ENCODE peak calls at places on chromosomes 4 and X, in five cellular contexts. J is GM23248; E is neural progenitor cell; D is heart left ventricle; M is effector memory CD4-positive, alpha-beta T cell. O is an unnamed sample. For H3K27me3, the result is how much of the 10 kb centered on the place peaks cover.

GRCh38 chr4:8176547-8177399 is 18.2 kb upstream of the ABLIM2 start:
- DNase-seq in J (peak), E (peak), D (peak), M (no peak), O (no peak)

GRCh38 chr4:1477045-1477905 is 71.0 kb upstream of the NKX1-1 start:
- DNase-seq in J (no peak), E (no peak), D (no peak), M (no peak), O (peak)

GRCh38 chr4:40056722-40057539 is at the start of gene N4BP2:
- DNase-seq in J (peak), E (peak), D (peak), M (peak), O (peak)

GRCh38 chrX:150436200-150436599 is 73.1 kb downstream of the MAMLD1 start:
- DNase-seq in J (peak), E (no peak), D (no peak), M (no peak), O (no peak)

GRCh38 chr4:176149680-176150079 is 45.7 kb downstream of the SPATA4 start:
- DNase-seq in J (peak), E (no peak), D (no peak), M (no peak), O (no peak)

GRCh38 chrX:28391528-28391927 is 195.7 kb upstream of the IL1RAPL1 start:
- DNase-seq in J (no peak), E (no peak), D (no peak), M (no peak), O (no peak)

GRCh38 chr4:159297088-159297487 is 194.2 kb downstream of the RAPGEF2 start:
- DNase-seq in J (no peak), E (no peak), D (no peak), M (no peak), O (no peak)

GRCh38 chrX:109959356-109959871 is 43.5 kb upstream of the TMEM164 start:
- DNase-seq in J (peak), E (no peak), D (no peak), M (no peak), O (no peak)

GRCh38 chrX:101206471-101206870 is 13.1 kb upstream of the DRP2 start:
- DNase-seq in J (peak), E (peak), D (no peak), M (no peak), O (no peak)

GRCh38 chr4:8282134-8282641 is 12.6 kb downstream of the HTRA3 start:
- DNase-seq in J (no peak), E (no peak), D (peak), M (no peak), O (peak)

GRCh38 chr4:157421365-157421764 is 200.8 kb downstream of the GRIA2 start:
- DNase-seq in J (no peak), E (no peak), D (no peak), M (no peak), O (no peak)

DNA sequence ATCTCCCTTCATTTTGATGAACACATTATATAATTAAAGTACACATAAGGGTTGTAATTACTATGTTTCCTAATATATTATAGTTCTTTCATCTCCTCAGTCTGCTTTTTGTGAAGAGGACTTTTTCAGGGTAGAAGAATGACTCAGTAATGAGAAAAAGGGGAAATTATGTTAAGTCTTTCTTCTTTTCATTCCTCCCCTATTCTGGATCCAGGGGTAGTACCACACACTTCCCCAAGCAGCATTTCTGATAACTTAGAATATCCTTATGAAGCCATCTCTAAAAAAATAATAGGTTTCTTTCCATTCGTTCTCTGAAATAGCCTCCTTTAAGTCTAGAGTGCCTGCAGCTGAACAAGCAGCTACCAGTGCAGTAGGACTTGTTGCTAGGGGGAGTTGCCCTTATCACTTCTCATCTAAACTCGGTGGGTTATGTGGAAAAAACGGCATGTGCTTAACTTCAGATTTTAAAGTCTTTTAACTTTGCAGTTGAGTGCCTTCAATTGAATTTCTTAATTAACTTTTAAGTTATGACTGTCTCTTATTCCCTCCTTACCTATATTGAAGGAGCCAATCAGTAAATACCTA is 184.8 kb downstream of the ARHGAP24 start:
- DNase-seq in J (no peak), E (no peak), D (no peak), M (no peak), O (no peak)
- H3K27me3 ChIP-seq in J (under half), E (under half), D (under half), M (under half), O (under half)

GRCh38 chr4:147526272-147526654 is 45.4 kb downstream of the EDNRA start:
- DNase-seq in J (no peak), E (peak), D (no peak), M (no peak), O (no peak)

GRCh38 chr4:147528054-147528453 is 47.2 kb downstream of the EDNRA start:
- DNase-seq in J (no peak), E (no peak), D (no peak), M (no peak), O (no peak)

GRCh38 chr4:147530153-147530552 is 49.3 kb downstream of the EDNRA start:
- DNase-seq in J (no peak), E (no peak), D (no peak), M (no peak), O (no peak)

GRCh38 chr4:147535161-147535560 is 54.3 kb downstream of the EDNRA start:
- DNase-seq in J (no peak), E (no peak), D (no peak), M (no peak), O (no peak)

GRCh38 chr4:147530723-147531122 is 49.8 kb downstream of the EDNRA start:
- DNase-seq in J (no peak), E (no peak), D (no peak), M (no peak), O (no peak)
- H3K27me3 ChIP-seq in J (under half), E (under half), D (under half), M (under half), O (under half)

DNA sequence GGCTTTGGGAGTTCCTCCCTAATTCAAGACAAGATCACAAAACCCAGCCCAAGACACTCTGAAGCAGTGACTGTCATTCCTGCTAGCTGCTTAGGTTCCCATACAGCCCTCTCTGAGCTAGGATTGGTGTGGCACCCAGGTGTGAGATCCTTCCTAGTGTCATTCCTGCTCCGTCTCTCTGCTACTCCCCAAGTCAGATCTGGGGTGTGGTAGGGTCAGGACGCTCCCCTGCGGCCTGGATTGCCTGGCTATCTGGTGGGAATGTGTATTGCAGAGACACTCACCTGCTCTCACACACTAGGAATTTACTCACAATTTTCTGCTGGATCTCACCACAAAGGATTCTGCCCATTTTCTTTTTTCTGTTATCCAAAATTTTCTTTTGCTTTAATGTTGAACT is 560.8 kb upstream of the ATOH1 start:
- DNase-seq in J (no peak), E (no peak), D (no peak), M (no peak), O (no peak)
- H3K27me3 ChIP-seq in J (under half), E (under half), D (under half), M (under half), O (under half)

GRCh38 chr4:113762851-113763172 is 1.3 kb upstream of the CAMK2D start:
- DNase-seq in J (no peak), E (no peak), D (no peak), M (no peak), O (no peak)
- H3K27me3 ChIP-seq in J (under half), E (under half), D (under half), M (under half), O (under half)

GRCh38 chrX:49310371-49310770 is 6.9 kb downstream of the GAGE10 start:
- DNase-seq in J (no peak), E (peak), D (no peak), M (no peak), O (no peak)
- H3K27me3 ChIP-seq in J (under half), E (under half), D (under half), M (under half), O (under half)

GRCh38 chrX:8873956-8874355 is 72.8 kb upstream of the FAM9A start:
- DNase-seq in J (no peak), E (no peak), D (no peak), M (no peak), O (no peak)
- H3K27me3 ChIP-seq in J (under half), E (under half), D (under half), M (under half), O (under half)

GRCh38 chrX:134174859-134175258 is 62.1 kb upstream of the CCDC160 start:
- DNase-seq in J (no peak), E (peak), D (no peak), M (no peak), O (no peak)
- H3K27me3 ChIP-seq in J (under half), E (under half), D (under half), M (under half), O (under half)

DNA sequence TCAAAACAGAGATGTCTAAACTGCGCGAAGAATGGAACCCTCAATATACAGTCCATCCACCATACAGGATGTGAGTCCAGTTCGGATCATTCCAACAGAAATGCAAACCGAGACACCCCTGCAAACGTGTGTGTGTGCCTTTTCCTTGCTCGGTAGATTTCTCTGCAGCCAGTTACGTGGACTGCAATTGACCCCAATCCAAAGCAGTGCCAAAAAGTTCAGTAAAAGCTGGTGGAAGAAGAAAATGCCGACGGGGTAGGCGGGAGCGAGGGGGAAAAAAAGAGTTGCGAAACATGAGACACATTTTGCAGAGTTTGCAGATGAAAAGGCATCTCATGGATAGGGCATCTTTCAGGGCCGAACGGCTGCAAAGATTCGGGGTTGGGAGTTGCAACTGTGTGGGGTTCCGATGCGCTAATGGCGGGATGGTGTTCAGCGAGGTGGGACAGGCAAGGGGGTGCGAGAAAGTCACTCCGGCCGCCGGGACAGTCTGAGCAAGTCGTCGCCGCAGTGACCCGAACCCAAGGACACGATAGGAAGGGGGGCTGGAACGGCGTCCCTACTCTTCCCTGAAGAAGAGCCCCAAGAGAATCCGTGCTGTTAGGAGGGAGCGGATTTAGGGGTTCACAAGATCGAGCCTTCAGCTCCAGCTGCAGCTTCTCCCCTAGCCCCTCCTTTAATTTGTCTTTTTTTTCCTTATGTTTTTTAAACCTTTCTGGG is 3.8 kb downstream of the PHOX2B start:
- DNase-seq in J (no peak), E (peak), D (no peak), M (no peak), O (no peak)
- H3K27me3 ChIP-seq in J (half or more), E (half or more), D (under half), M (under half), O (under half)

GRCh38 chr4:3716034-3716875 is 49.9 kb upstream of the ADRA2C start:
- DNase-seq in J (no peak), E (no peak), D (peak), M (no peak), O (peak)

GRCh38 chr4:3718462-3718861 is 47.7 kb upstream of the ADRA2C start:
- DNase-seq in J (no peak), E (no peak), D (no peak), M (no peak), O (no peak)

GRCh38 chr4:3715251-3716033 is 50.7 kb upstream of the ADRA2C start:
- DNase-seq in J (no peak), E (no peak), D (no peak), M (no peak), O (peak)

GRCh38 chr4:3716876-3717235 is 49.3 kb upstream of the ADRA2C start:
- DNase-seq in J (no peak), E (no peak), D (peak), M (no peak), O (peak)

GRCh38 chr4:3717241-3717640 is 48.9 kb upstream of the ADRA2C start:
- DNase-seq in J (no peak), E (no peak), D (peak), M (no peak), O (peak)
- H3K27me3 ChIP-seq in J (under half), E (under half), D (under half), M (under half), O (under half)